ENCODE peak calls at places on chromosomes 12 and 14, in seven cellular contexts. O is uterus, R is HCT116, L is mesothelial cell of epicardium, H is left cardiac atrium, A is kidney tubule cell, M is RPMI8226. X is an unnamed sample.

GRCh38 chr12:12207746-12208145 is 59.1 kb downstream of the LRP6 start:
- DNase-seq in R (no peak), A (peak; percentile 37), O (no peak), H (no peak), L (no peak), M (no peak), X (no peak)

GRCh38 chr12:47184813-47185212 is 105.1 kb upstream of the AMIGO2 start:
- DNase-seq in R (no peak), A (peak; percentile 77), O (no peak), M (no peak), H (no peak), L (no peak), X (no peak)

GRCh38 chr14:75323571-75323970 is 44.9 kb downstream of the FOS start:
- DNase-seq in O (no peak), M (no peak), A (peak; percentile 50), L (no peak), H (no peak), R (no peak), X (no peak)

GRCh38 chr12:38904932-38905479 is 385 bp downstream of the CPNE8 start:
- DNase-seq in H (peak; percentile 93), R (peak; percentile 88), A (peak; percentile 95), M (peak; percentile 85), L (peak; percentile 67), O (peak; percentile 79), X (peak; percentile 83)

GRCh38 chr14:94173885-94174621 is at the start of gene PPP4R4:
- DNase-seq in M (peak; percentile 77), A (peak; percentile 88), L (peak; percentile 91), H (peak; percentile 89), O (peak; percentile 86), R (peak; percentile 70), X (peak; percentile 70)

GRCh38 chr14:63510538-63510937 is 32.6 kb downstream of the PPP2R5E start:
- DNase-seq in A (no peak), M (no peak), H (no peak), O (no peak), L (no peak), R (no peak), X (no peak)

GRCh38 chr12:31897791-31898503 is 61.3 kb upstream of the RESF1 start:
- DNase-seq in O (no peak), M (peak; percentile 91), H (peak; percentile 23), A (peak; percentile 77), R (peak; percentile 19), L (no peak), X (peak; percentile 73)

GRCh38 chr12:12612403-12612802 is 727 bp downstream of the CREBL2 start:
- DNase-seq in M (peak; percentile 33), L (no peak), A (peak; percentile 66), R (no peak), H (no peak), O (no peak), X (peak; percentile 69)

GRCh38 chr12:78028426-78028825 is 197.7 kb downstream of the NAV3 start:
- DNase-seq in A (no peak), M (no peak), R (no peak), L (no peak), H (no peak), O (no peak), X (no peak)

GRCh38 chr14:71169861-71170260 is 262.6 kb downstream of the PCNX1 start:
- DNase-seq in L (no peak), H (no peak), R (no peak), M (no peak), A (no peak), O (no peak), X (no peak)

X was measured in dermis blood vessel endothelial cell.